ENCODE peak calls at places on chromosome 22, in five cellular contexts. J, S, F, R and U are unnamed samples.

GRCh38 chr22:25762147-25762546 is 20.2 kb downstream of the MYO18B start:
- DNase-seq in F (no peak), R (no peak), S (no peak), J (no peak), U (no peak)

GRCh38 chr22:47205562-47205961 is 443.1 kb downstream of the TBC1D22A start:
- DNase-seq in J (no peak), S (no peak), R (no peak), F (no peak), U (no peak)

GRCh38 chr22:47090591-47091240 is 328.3 kb downstream of the TBC1D22A start:
- DNase-seq in J (peak; percentile 85), F (peak; percentile 54), R (no peak), S (no peak), U (no peak)

GRCh38 chr22:29605236-29605850 is 1.9 kb downstream of the NF2 start:
- DNase-seq in F (no peak), R (no peak), S (no peak), J (no peak), U (no peak)

GRCh38 chr22:42313804-42314581 is 43.5 kb upstream of the TCF20 start:
- DNase-seq in F (peak; percentile 73), J (peak; percentile 86), S (no peak), R (no peak), U (peak; percentile 73)

GRCh38 chr22:30868663-30869385 is 99.8 kb downstream of the MORC2 start:
- DNase-seq in R (no peak), F (no peak), J (no peak), S (no peak), U (no peak)

GRCh38 chr22:45548441-45548840 is 45.8 kb downstream of the FBLN1 start:
- DNase-seq in F (no peak), S (no peak), J (no peak), R (no peak), U (no peak)

GRCh38 chr22:29129644-29130201 is 56.9 kb downstream of the KREMEN1 start:
- DNase-seq in F (no peak), J (no peak), S (no peak), R (no peak), U (no peak)

GRCh38 chr22:40416636-40417035 is 46.2 kb downstream of the SGSM3 start:
- DNase-seq in S (no peak), F (no peak), J (peak; percentile 79), R (no peak), U (no peak)

GRCh38 chr22:39432361-39432811 is 24.4 kb upstream of the MGAT3 start:
- DNase-seq in F (no peak), R (no peak), J (no peak), S (no peak), U (no peak)

GRCh38 chr22:19849800-19850481 is 4.7 kb downstream of the GNB1L start:
- DNase-seq in S (no peak), R (no peak), F (no peak), J (peak; percentile 90), U (no peak)

GRCh38 chr22:25232301-25232700 is 12.9 kb downstream of the CRYBB2 start:
- DNase-seq in S (no peak), J (no peak), F (no peak), R (no peak), U (no peak)

GRCh38 chr22:43346521-43346929 is 3.4 kb upstream of the SCUBE1 start:
- DNase-seq in F (peak; percentile 44), S (peak; percentile 81), R (peak; percentile 44), J (peak; percentile 65), U (peak; percentile 80)

GRCh38 chr22:44940121-44940520 is 69.7 kb downstream of the PHF21B start:
- DNase-seq in R (no peak), S (no peak), J (no peak), F (no peak), U (no peak)

GRCh38 chr22:20471126-20471833 is 24.3 kb downstream of the KLHL22 start:
- DNase-seq in S (no peak), J (no peak), R (no peak), F (no peak), U (no peak)

GRCh38 chr22:44192098-44192810 is 11.5 kb downstream of the PARVG start:
- DNase-seq in F (peak; percentile 24), S (no peak), R (no peak), J (no peak), U (peak; percentile 44)

GRCh38 chr22:45904236-45904635 is 72.7 kb downstream of the WNT7B start:
- DNase-seq in J (no peak), F (no peak), S (no peak), R (no peak), U (no peak)

GRCh38 chr22:29157759-29158535 is 47.7 kb upstream of the EMID1 start:
- DNase-seq in R (no peak), J (no peak), F (no peak), S (no peak), U (no peak)

GRCh38 chr22:32476804-32477203 is 2.2 kb downstream of the FBXO7 start:
- DNase-seq in J (no peak), R (no peak), F (no peak), S (no peak), U (no peak)
- H3K4me3 ChIP-seq in J (peak overlapping the region; percentile 83), R (no peak overlapping the region), F (peak overlapping the region; percentile 43), S (no peak overlapping the region), U (no peak overlapping the region)

DNA sequence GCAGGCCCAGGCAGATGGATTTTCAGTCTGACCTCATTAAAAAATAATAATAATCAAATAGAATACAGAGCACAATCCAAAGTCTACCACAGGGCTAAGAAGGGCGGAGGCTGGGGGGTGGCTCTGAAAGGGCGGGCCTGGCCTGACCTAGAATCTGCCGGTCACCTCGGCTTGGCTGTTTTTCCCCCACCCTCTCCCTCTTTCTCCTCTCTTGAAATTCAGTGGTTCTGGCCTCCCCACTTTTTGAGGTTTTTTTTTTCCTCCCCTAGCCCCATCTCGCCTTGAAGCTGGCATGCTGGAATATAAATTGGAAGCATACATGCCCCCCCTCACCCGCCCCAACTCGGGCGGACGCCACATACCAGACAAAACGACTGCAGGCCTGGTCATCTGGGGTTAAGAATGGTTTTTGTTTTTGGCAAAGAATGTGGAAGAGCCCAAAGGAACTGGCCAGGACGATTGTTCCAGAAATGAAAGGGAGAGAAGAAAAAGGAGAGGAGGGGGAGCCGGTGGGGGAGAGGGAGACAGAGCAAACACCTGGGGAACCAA is 25.1 kb downstream of the MN1 start:
- DNase-seq in R (no peak), J (no peak), S (no peak), F (no peak), U (no peak)
- H3K4me3 ChIP-seq in R (peak overlapping the region; percentile 2), J (no peak overlapping the region), S (no peak overlapping the region), F (no peak overlapping the region), U (no peak overlapping the region)

GRCh38 chr22:23695748-23696325 is 5.0 kb downstream of the RGL4 start:
- DNase-seq in J (no peak), S (no peak), R (no peak), F (no peak), U (no peak)
- H3K4me3 ChIP-seq in J (no peak overlapping the region), S (peak overlapping the region; percentile 8), R (no peak overlapping the region), F (peak overlapping the region; percentile 71), U (no peak overlapping the region)

GRCh38 chr22:49869855-49870712 is 16.4 kb downstream of the ZBED4 start:
- DNase-seq in S (no peak), R (no peak), J (no peak), F (peak; percentile 60), U (no peak)
- H3K4me3 ChIP-seq in S (no peak overlapping the region), R (no peak overlapping the region), J (no peak overlapping the region), F (no peak overlapping the region), U (no peak overlapping the region)

GRCh38 chr22:38023045-38023444 is 34.2 kb upstream of the PICK1 start:
- DNase-seq in F (no peak), S (no peak), J (no peak), R (no peak), U (no peak)

GRCh38 chr22:38028344-38029130 is 28.7 kb upstream of the PICK1 start:
- DNase-seq in J (peak; percentile 90), S (no peak), R (no peak), F (no peak), U (no peak)

GRCh38 chr22:38026130-38027111 is 30.8 kb upstream of the PICK1 start:
- DNase-seq in F (no peak), R (no peak), J (no peak), S (no peak), U (no peak)

GRCh38 chr22:38027487-38027886 is 29.7 kb upstream of the PICK1 start:
- DNase-seq in F (no peak), S (no peak), R (no peak), J (no peak), U (no peak)

GRCh38 chr22:38025514-38025913 is 31.7 kb upstream of the PICK1 start:
- DNase-seq in J (no peak), S (no peak), R (no peak), F (no peak), U (no peak)
- H3K4me3 ChIP-seq in J (no peak overlapping the region), S (no peak overlapping the region), R (no peak overlapping the region), F (no peak overlapping the region), U (no peak overlapping the region)

GRCh38 chr22:49197986-49198704 is 629.5 kb downstream of the BRD1 start:
- DNase-seq in R (no peak), J (no peak), S (no peak), F (no peak), U (no peak)
- H3K4me3 ChIP-seq in R (no peak overlapping the region), J (no peak overlapping the region), S (no peak overlapping the region), F (no peak overlapping the region), U (no peak overlapping the region)

DNA sequence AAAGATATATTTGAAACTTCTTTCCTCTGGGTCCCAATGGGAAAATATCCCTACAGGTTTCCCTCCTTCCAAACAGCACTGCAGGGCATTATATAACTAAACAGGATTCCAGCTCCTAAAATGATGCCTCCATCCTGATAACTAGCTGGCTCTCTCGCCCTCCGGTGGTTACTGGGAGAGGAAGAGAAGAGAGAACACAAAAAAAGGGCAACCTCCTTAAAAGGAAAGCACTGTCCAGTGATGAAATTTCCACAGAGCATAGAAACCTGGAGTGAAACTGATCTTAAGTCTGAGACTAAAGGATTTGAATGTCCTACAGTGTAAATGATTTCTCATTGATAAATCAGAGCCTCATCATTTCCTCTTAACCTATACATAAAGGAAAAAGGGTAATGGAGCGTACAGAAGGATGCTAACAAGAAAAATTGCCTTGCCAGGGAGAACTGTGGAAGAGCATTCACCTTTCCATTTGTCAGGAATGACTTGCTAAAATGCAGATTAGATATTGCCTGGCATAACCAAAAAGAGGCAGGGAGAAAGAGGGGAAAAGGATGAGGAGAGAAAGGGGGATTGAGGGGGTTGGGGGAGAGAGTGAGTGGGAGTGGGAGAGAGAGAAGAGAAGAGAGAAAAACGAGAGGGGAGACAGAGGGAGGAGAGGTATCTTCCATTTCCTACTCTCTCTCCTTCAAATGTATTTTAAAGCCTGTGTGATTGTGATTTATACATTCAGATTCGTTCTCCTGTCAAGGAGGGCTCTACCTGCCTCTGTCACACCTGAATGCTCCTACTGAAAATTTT is 121.4 kb downstream of the APOL5 start:
- DNase-seq in S (no peak), R (peak; percentile 35), J (peak; percentile 57), F (no peak), U (peak; percentile 53)
- H3K4me3 ChIP-seq in S (no peak overlapping the region), R (no peak overlapping the region), J (peak overlapping the region; percentile 33), F (no peak overlapping the region), U (peak overlapping the region; percentile 67)

DNA sequence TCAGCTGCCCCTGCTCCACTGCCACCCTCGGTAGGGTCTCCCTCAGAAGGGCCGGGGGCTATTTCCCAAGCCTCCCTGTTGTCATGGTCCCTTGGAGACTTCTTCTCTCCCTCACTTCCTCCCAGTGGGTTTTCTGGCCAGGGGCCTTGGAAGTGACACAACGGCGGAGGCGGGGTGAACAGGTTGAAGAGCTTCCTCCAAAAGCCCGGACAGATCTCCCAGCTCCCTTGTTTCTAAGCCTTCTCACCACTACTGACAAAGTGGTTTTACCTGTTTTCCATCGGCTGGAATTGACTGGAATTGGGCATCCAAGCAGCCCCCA is 14.5 kb downstream of the MYH9 start:
- DNase-seq in J (peak; percentile 94), R (no peak), F (no peak), S (no peak), U (no peak)
- H3K4me3 ChIP-seq in J (no peak overlapping the region), R (no peak overlapping the region), F (peak overlapping the region; percentile 21), S (peak overlapping the region; percentile 36), U (no peak overlapping the region)